ENCODE peak calls at places on chromosomes 5 and 9, in nine cellular contexts. V is NCI-H510A treated with DMSO at 0.1 percent for 48 hours; U is NCI-H2081; M is foreskin fibroblast; Q is tibial nerve; C is effector memory CD8-positive, alpha-beta T cell; I is NCI-H1417; Y is stimulated activated CD8-positive, alpha-beta memory T cell treated with anti-CD3 and anti-CD28 coated beads, Interleukin-7, amount 100 ng/mL, for 24 hours; D is AG10803. X is an unnamed sample.

GRCh38 chr5:128038641-128039040 is 44.9 kb upstream of the SLC12A2 start:
- DNase-seq in V (no peak), U (no peak), M (peak), Q (no peak), C (no peak), I (no peak), Y (no peak), D (peak), X (no peak)

GRCh38 chr5:163339148-163339547 is 98.2 kb upstream of the CCNG1 start:
- DNase-seq in V (no peak), U (no peak), M (no peak), Q (no peak), C (no peak), I (no peak), Y (no peak), D (no peak), X (no peak)

GRCh38 chr9:134177624-134178393 is 13.4 kb upstream of the RNU6ATAC start:
- DNase-seq in V (no peak), U (no peak), M (no peak), Q (no peak), C (no peak), I (no peak), Y (no peak), D (no peak), X (no peak)

GRCh38 chr5:107365355-107366109 is 305.2 kb downstream of the EFNA5 start:
- DNase-seq in V (no peak), U (no peak), M (no peak), Q (no peak), C (peak), I (no peak), Y (no peak), D (peak), X (no peak)

GRCh38 chr5:179858241-179858585 is 404 bp downstream of the MRNIP start:
- DNase-seq in V (peak), U (peak), M (peak), Q (peak), C (no peak), I (peak), Y (no peak), D (no peak), X (peak)

GRCh38 chr5:156402387-156402921 is 75.5 kb downstream of the SGCD start:
- DNase-seq in V (no peak), U (no peak), M (no peak), Q (no peak), C (peak), I (peak), Y (no peak), D (no peak), X (no peak)

GRCh38 chr9:128992995-128993394 is 35.1 kb downstream of the SH3GLB2 start:
- DNase-seq in V (no peak), U (no peak), M (peak), Q (no peak), C (no peak), I (peak), Y (no peak), D (peak), X (no peak)

GRCh38 chr5:44603496-44604272 is 205.1 kb upstream of the MRPS30 start:
- DNase-seq in V (no peak), U (no peak), M (no peak), Q (no peak), C (no peak), I (peak), Y (no peak), D (no peak), X (no peak)

GRCh38 chr9:97889941-97890557 is 32.3 kb downstream of the TRMO start:
- DNase-seq in V (no peak), U (no peak), M (peak), Q (no peak), C (peak), I (no peak), Y (peak), D (no peak), X (no peak)

GRCh38 chr5:128009399-128009798 is 74.2 kb upstream of the SLC12A2 start:
- DNase-seq in V (no peak), U (no peak), M (no peak), Q (no peak), C (no peak), I (peak), Y (no peak), D (no peak), X (no peak)

GRCh38 chr9:131578778-131579504 is 33.6 kb downstream of the PRRT1B start:
- DNase-seq in V (no peak), U (no peak), M (no peak), Q (no peak), C (peak), I (no peak), Y (no peak), D (no peak), X (no peak)

GRCh38 chr5:136780518-136780917 is 415.2 kb upstream of the TRPC7 start:
- DNase-seq in V (no peak), U (no peak), M (no peak), Q (no peak), C (no peak), I (peak), Y (no peak), D (no peak), X (no peak)

GRCh38 chr9:131982683-131983239 is 96.9 kb downstream of the MED27 start:
- DNase-seq in V (no peak), U (no peak), M (peak), Q (no peak), C (no peak), I (no peak), Y (no peak), D (peak), X (no peak)

GRCh38 chr5:115637507-115637906 is 11.7 kb upstream of the TMED7 start:
- DNase-seq in V (no peak), U (no peak), M (peak), Q (no peak), C (no peak), I (no peak), Y (no peak), D (no peak), X (no peak)

GRCh38 chr5:67015577-67016290 is 180.9 kb downstream of the CD180 start:
- DNase-seq in V (peak), U (no peak), M (peak), Q (no peak), C (no peak), I (peak), Y (no peak), D (no peak), X (no peak)

GRCh38 chr9:110996436-110997224 is 41.6 kb downstream of the LPAR1 start:
- DNase-seq in V (no peak), U (no peak), M (peak), Q (peak), C (no peak), I (no peak), Y (no peak), D (peak), X (no peak)

GRCh38 chr5:1472964-1473628 is 27.9 kb upstream of the SLC6A3 start:
- DNase-seq in V (no peak), U (no peak), M (no peak), Q (no peak), C (no peak), I (no peak), Y (no peak), D (no peak), X (no peak)

GRCh38 chr5:124453221-124454032 is 293.0 kb downstream of the ZNF608 start:
- DNase-seq in V (no peak), U (no peak), M (peak), Q (no peak), C (no peak), I (no peak), Y (no peak), D (peak), X (no peak)

GRCh38 chr9:98859941-98860340 is 52.5 kb downstream of the GALNT12 start:
- DNase-seq in V (no peak), U (no peak), M (no peak), Q (no peak), C (no peak), I (no peak), Y (no peak), D (no peak), X (no peak)

GRCh38 chr9:9091387-9091786 is 1291.8 kb upstream of the DMAC1 start:
- DNase-seq in V (no peak), U (no peak), M (no peak), Q (no peak), C (no peak), I (no peak), Y (no peak), D (no peak), X (no peak)

GRCh38 chr5:60842859-60843692 is 993 bp downstream of the ELOVL7 start:
- DNase-seq in V (no peak), U (no peak), M (peak), Q (no peak), C (no peak), I (peak), Y (no peak), D (no peak), X (peak)

GRCh38 chr9:92728831-92729734 is 35.5 kb downstream of the BICD2 start:
- DNase-seq in V (no peak), U (no peak), M (peak), Q (no peak), C (no peak), I (no peak), Y (no peak), D (peak), X (no peak)

GRCh38 chr9:37329576-37329975 is 92.9 kb upstream of the GRHPR start:
- DNase-seq in V (peak), U (no peak), M (peak), Q (no peak), C (no peak), I (peak), Y (no peak), D (peak), X (no peak)

GRCh38 chr5:57184322-57184721 is 10.5 kb downstream of the GPBP1 start:
- DNase-seq in V (no peak), U (no peak), M (no peak), Q (no peak), C (no peak), I (no peak), Y (no peak), D (no peak), X (no peak)

GRCh38 chr5:56525117-56525516 is 290.2 kb upstream of the MAP3K1 start:
- DNase-seq in V (no peak), U (no peak), M (peak), Q (no peak), C (no peak), I (no peak), Y (no peak), D (no peak), X (no peak)

GRCh38 chr9:38380230-38380871 is 12.2 kb upstream of the ALDH1B1 start:
- DNase-seq in V (peak), U (no peak), M (no peak), Q (no peak), C (no peak), I (no peak), Y (no peak), D (no peak), X (no peak)

GRCh38 chr5:142095651-142096330 is 12.8 kb upstream of the NDFIP1 start:
- DNase-seq in V (no peak), U (no peak), M (no peak), Q (no peak), C (peak), I (no peak), Y (peak), D (no peak), X (no peak)

GRCh38 chr9:93196095-93197055 is 12.4 kb downstream of the WNK2 start:
- DNase-seq in V (no peak), U (no peak), M (no peak), Q (no peak), C (no peak), I (no peak), Y (no peak), D (no peak), X (no peak)

GRCh38 chr5:125179617-125180016 is 433.2 kb upstream of the ZNF608 start:
- DNase-seq in V (no peak), U (no peak), M (no peak), Q (no peak), C (no peak), I (no peak), Y (no peak), D (no peak), X (no peak)

GRCh38 chr9:35114921-35115341 is 731 bp downstream of the ATOSB start:
- DNase-seq in V (no peak), U (no peak), M (peak), Q (peak), C (peak), I (peak), Y (no peak), D (peak), X (no peak)

GRCh38 chr5:171387970-171388815 is 544 bp downstream of the NPM1 start:
- DNase-seq in V (peak), U (peak), M (peak), Q (peak), C (peak), I (peak), Y (peak), D (peak), X (peak)

GRCh38 chr9:83701769-83702168 is 6.0 kb downstream of the UBQLN1 start:
- DNase-seq in V (no peak), U (no peak), M (peak), Q (no peak), C (no peak), I (no peak), Y (no peak), D (peak), X (no peak)

GRCh38 chr9:127059648-127060365 is 62.6 kb downstream of the ANGPTL2 start:
- DNase-seq in V (no peak), U (no peak), M (no peak), Q (no peak), C (no peak), I (no peak), Y (no peak), D (no peak), X (no peak)

GRCh38 chr5:125412561-125413535 is 666.4 kb upstream of the ZNF608 start:
- DNase-seq in V (peak), U (peak), M (peak), Q (peak), C (no peak), I (peak), Y (no peak), D (peak), X (peak)

GRCh38 chr9:2478421-2478820 is 143.2 kb upstream of the VLDLR start:
- DNase-seq in V (no peak), U (no peak), M (no peak), Q (no peak), C (no peak), I (no peak), Y (no peak), D (no peak), X (no peak)

GRCh38 chr5:156259618-156260017 is 67.3 kb upstream of the SGCD start:
- DNase-seq in V (no peak), U (no peak), M (no peak), Q (no peak), C (no peak), I (no peak), Y (no peak), D (no peak), X (no peak)